ENCODE peak calls at places on chromosome 10, in nine cellular contexts. S, M, C, T, J, Q, K, Z and B are unnamed samples.

GRCh38 chr10:52217531-52217930 is 96.5 kb upstream of the DKK1 start:
- DNase-seq in T (no peak), Q (no peak), M (no peak), C (no peak), S (no peak), J (no peak), Z (no peak), K (no peak), B (no peak)

GRCh38 chr10:31583358-31583757 is 264.3 kb downstream of the ZEB1 start:
- DNase-seq in S (no peak), M (no peak), Z (no peak), C (no peak), J (no peak), Q (no peak), K (no peak), T (no peak), B (no peak)

GRCh38 chr10:88280518-88280917 is 302.6 kb downstream of the RNLS start:
- DNase-seq in Q (no peak), K (no peak), C (no peak), Z (no peak), T (no peak), M (no peak), J (no peak), S (no peak), B (no peak)

GRCh38 chr10:70604106-70604505 is 1.6 kb upstream of the PRF1 start:
- DNase-seq in M (no peak), T (no peak), K (no peak), S (no peak), C (no peak), Z (no peak), J (no peak), Q (no peak), B (no peak)

GRCh38 chr10:50885097-50885859 is at the start of gene A1CF:
- DNase-seq in M (no peak), S (no peak), K (no peak), Z (no peak), T (no peak), Q (no peak), C (no peak), J (no peak), B (no peak)

GRCh38 chr10:117455346-117455745 is 80.1 kb upstream of the PDZD8 start:
- DNase-seq in Z (no peak), S (no peak), J (no peak), M (no peak), K (peak; percentile 57), T (no peak), Q (no peak), C (no peak), B (no peak)

GRCh38 chr10:124626759-124627380 is 117.3 kb downstream of the FAM53B start:
- DNase-seq in M (peak; percentile 34), C (no peak), J (no peak), T (no peak), Q (peak; percentile 67), Z (no peak), K (no peak), S (no peak), B (peak; percentile 46)

GRCh38 chr10:69635428-69636272 is 5.6 kb downstream of the FAM241B start:
- DNase-seq in Q (no peak), K (no peak), J (no peak), T (no peak), S (no peak), Z (no peak), C (no peak), M (no peak), B (no peak)

GRCh38 chr10:12663863-12664262 is 314.5 kb downstream of the CAMK1D start:
- DNase-seq in K (no peak), S (no peak), T (no peak), Q (no peak), J (no peak), M (no peak), C (no peak), Z (no peak), B (no peak)

GRCh38 chr10:94403034-94403822 is 887 bp downstream of the TBC1D12 start:
- DNase-seq in T (no peak), Z (no peak), J (peak; percentile 88), M (peak; percentile 46), K (peak; percentile 79), Q (peak; percentile 8), S (peak; percentile 11), C (peak; percentile 67), B (no peak)

GRCh38 chr10:50396491-50397311 is 145.4 kb upstream of the ASAH2 start:
- DNase-seq in J (peak; percentile 71), S (no peak), C (peak; percentile 74), T (no peak), Q (no peak), Z (peak; percentile 14), M (no peak), K (peak; percentile 79), B (no peak)

GRCh38 chr10:63115732-63116383 is 17.3 kb upstream of the NRBF2 start:
- DNase-seq in S (peak; percentile 83), J (no peak), M (no peak), C (peak; percentile 75), Q (no peak), Z (no peak), K (peak; percentile 83), T (peak; percentile 84), B (no peak)

GRCh38 chr10:109945473-109946177 is 22.3 kb upstream of the XPNPEP1 start:
- DNase-seq in M (no peak), Z (no peak), C (no peak), K (no peak), J (no peak), T (no peak), S (no peak), Q (no peak), B (no peak)

GRCh38 chr10:101236376-101237079 is 7.3 kb upstream of the LBX1 start:
- DNase-seq in K (peak; percentile 45), S (no peak), T (no peak), Q (no peak), C (peak; percentile 61), Z (no peak), M (peak; percentile 76), J (no peak), B (no peak)

GRCh38 chr10:110005716-110006115 is 2.1 kb upstream of the ADD3 start:
- DNase-seq in Z (no peak), M (no peak), K (peak; percentile 86), S (peak; percentile 79), Q (no peak), T (no peak), C (peak; percentile 88), J (peak; percentile 32), B (no peak)

GRCh38 chr10:69405221-69405620 is 11.5 kb downstream of the TACR2 start:
- DNase-seq in Q (no peak), S (no peak), K (no peak), T (no peak), C (peak; percentile 15), M (no peak), J (no peak), Z (no peak), B (no peak)

GRCh38 chr10:16520900-16521299 is 779 bp downstream of the C1QL3 start:
- DNase-seq in Q (peak; percentile 22), C (peak; percentile 12), K (peak; percentile 42), M (peak; percentile 66), J (no peak), S (no peak), T (no peak), Z (peak; percentile 16), B (peak; percentile 41)

GRCh38 chr10:116792772-116793171 is 50.4 kb upstream of the HSPA12A start:
- DNase-seq in Q (no peak), M (no peak), C (no peak), S (no peak), K (no peak), T (no peak), Z (no peak), J (no peak), B (no peak)

GRCh38 chr10:71790749-71791440 is 17.6 kb upstream of the VSIR start:
- DNase-seq in J (no peak), T (no peak), S (no peak), K (no peak), C (no peak), M (no peak), Z (no peak), Q (no peak), B (no peak)

GRCh38 chr10:102647433-102648268 is 3.4 kb downstream of the TRIM8 start:
- DNase-seq in T (no peak), M (no peak), J (no peak), C (no peak), K (no peak), Z (no peak), S (no peak), Q (no peak), B (no peak)

GRCh38 chr10:104440221-104440620 is 86.6 kb downstream of the CFAP58 start:
- DNase-seq in K (peak; percentile 79), T (no peak), J (no peak), S (no peak), Z (no peak), C (peak; percentile 33), Q (no peak), M (no peak), B (no peak)

GRCh38 chr10:47257396-47258120 is 42.4 kb upstream of the GDF10 start:
- DNase-seq in K (peak; percentile 43), M (no peak), C (peak; percentile 65), Q (peak; percentile 36), S (peak; percentile 34), Z (no peak), T (no peak), J (no peak), B (no peak)